ENCODE peak calls at places on chromosomes 2 and 18, in four cellular contexts. M is left ventricle myocardium inferior, I is uterus, U is prostate gland. N is an unnamed sample.
A peak's percentile ranks its signal among the peaks of the same experiment; 100 is the strongest.

GRCh38 chr2:172062402-172063004 is 22.8 kb upstream of the DLX1 start:
- DNase-seq in M (no peak), I (no peak), U (no peak), N (no peak)

GRCh38 chr2:134145519-134145918 is 108.4 kb upstream of the MGAT5 start:
- DNase-seq in M (no peak), I (no peak), U (no peak), N (no peak)

GRCh38 chr2:156457523-156458228 is 21.5 kb downstream of the GPD2 start:
- DNase-seq in M (no peak), I (no peak), U (no peak), N (no peak)

GRCh38 chr2:7427293-7428060 is 510.3 kb downstream of the RNF144A start:
- DNase-seq in M (no peak), I (no peak), U (no peak), N (no peak)

GRCh38 chr2:138787053-138787666 is 7.0 kb upstream of the NXPH2 start:
- DNase-seq in M (no peak), I (no peak), U (no peak), N (no peak)

GRCh38 chr2:226885769-226886435 is 50.0 kb downstream of the RHBDD1 start:
- DNase-seq in M (no peak), I (no peak), U (no peak), N (no peak)

GRCh38 chr2:231926180-231926741 is at the start of gene NPPC:
- DNase-seq in M (peak; percentile 76), I (peak; percentile 70), U (peak; percentile 29), N (no peak)

GRCh38 chr2:156065912-156066311 is 266.6 kb downstream of the NR4A2 start:
- DNase-seq in M (no peak), I (no peak), U (no peak), N (no peak)

GRCh38 chr2:45980161-45980852 is 316.9 kb upstream of the EPAS1 start:
- DNase-seq in M (no peak), I (no peak), U (no peak), N (peak; percentile 22)

GRCh38 chr2:222878877-222879601 is 18.2 kb downstream of the ACSL3 start:
- DNase-seq in M (no peak), I (no peak), U (no peak), N (no peak)

GRCh38 chr2:61450144-61450543 is 20.7 kb downstream of the USP34 start:
- DNase-seq in M (no peak), I (no peak), U (no peak), N (no peak)

GRCh38 chr2:60429681-60430080 is 123.8 kb downstream of the BCL11A start:
- DNase-seq in M (no peak), I (no peak), U (no peak), N (no peak)

GRCh38 chr2:141329949-141330348 is 800.9 kb downstream of the LRP1B start:
- DNase-seq in M (no peak), I (no peak), U (no peak), N (no peak)

GRCh38 chr2:45852450-45853150 is 201.1 kb downstream of the PRKCE start:
- DNase-seq in M (no peak), I (no peak), U (no peak), N (no peak)

GRCh38 chr2:120419073-120419472 is 73.1 kb downstream of the INHBB start:
- DNase-seq in M (peak; percentile 59), I (no peak), U (peak; percentile 61), N (no peak)

GRCh38 chr2:138079976-138080375 is 115.7 kb downstream of the HNMT start:
- DNase-seq in M (no peak), I (no peak), U (no peak), N (no peak)

GRCh38 chr2:73984203-73984921 is at the start of gene TET3:
- DNase-seq in M (no peak), I (peak; percentile 46), U (peak; percentile 59), N (no peak)

GRCh38 chr18:45056907-45057306 is 376.2 kb downstream of the SETBP1 start:
- DNase-seq in M (no peak), I (no peak), U (no peak), N (no peak)

GRCh38 chr2:80852808-80853139 is 548.2 kb upstream of the LRRTM1 start:
- DNase-seq in M (no peak), I (no peak), U (no peak), N (no peak)

GRCh38 chr18:76382265-76382664 is 112.8 kb downstream of the ZNF516 start:
- DNase-seq in M (no peak), I (peak; percentile 16), U (no peak), N (no peak)

GRCh38 chr18:57275111-57275510 is 77.2 kb upstream of the ST8SIA3 start:
- DNase-seq in M (no peak), I (no peak), U (no peak), N (no peak)

GRCh38 chr18:22552254-22552653 is 134.5 kb upstream of the CTAGE1 start:
- DNase-seq in M (no peak), I (no peak), U (no peak), N (no peak)

GRCh38 chr2:196131949-196132925 is 39.1 kb downstream of the STK17B start:
- DNase-seq in M (no peak), I (no peak), U (no peak), N (no peak)

GRCh38 chr2:191724015-191724414 is 46.1 kb downstream of the NABP1 start:
- DNase-seq in M (no peak), I (no peak), U (no peak), N (no peak)

GRCh38 chr2:72144746-72145657 is 2.7 kb downstream of the CYP26B1 start:
- DNase-seq in M (peak; percentile 48), I (peak; percentile 23), U (peak; percentile 4), N (peak; percentile 29)

GRCh38 chr2:61943251-61943650 is 37.8 kb downstream of the COMMD1 start:
- DNase-seq in M (no peak), I (no peak), U (no peak), N (no peak)

GRCh38 chr2:231360881-231361294 is 34.6 kb upstream of the B3GNT7 start:
- DNase-seq in M (no peak), I (no peak), U (no peak), N (no peak)

GRCh38 chr2:126990200-126990599 is 91.5 kb downstream of the TEX51 start:
- DNase-seq in M (no peak), I (no peak), U (no peak), N (no peak)

GRCh38 chr2:33340265-33340664 is 136.2 kb upstream of the RASGRP3 start:
- DNase-seq in M (peak; percentile 86), I (peak; percentile 82), U (no peak), N (peak; percentile 57)

GRCh38 chr2:128789221-128789620 is 470.6 kb upstream of the HS6ST1 start:
- DNase-seq in M (no peak), I (no peak), U (no peak), N (no peak)

GRCh38 chr2:190407662-190408537 is at the start of gene MFSD6:
- DNase-seq in M (peak; percentile 63), I (peak; percentile 52), U (peak; percentile 44), N (peak; percentile 54)

GRCh38 chr2:235366847-235367246 is 127.0 kb upstream of the AGAP1 start:
- DNase-seq in M (no peak), I (no peak), U (no peak), N (no peak)

GRCh38 chr2:201235865-201236811 is 24.2 kb upstream of the CASP8 start:
- DNase-seq in M (peak; percentile 45), I (peak; percentile 44), U (peak; percentile 51), N (peak; percentile 74)
- H3K4me3 ChIP-seq in M (peak overlapping the region; percentile 36), I (no peak overlapping the region), U (no peak overlapping the region), N (no peak overlapping the region)

DNA sequence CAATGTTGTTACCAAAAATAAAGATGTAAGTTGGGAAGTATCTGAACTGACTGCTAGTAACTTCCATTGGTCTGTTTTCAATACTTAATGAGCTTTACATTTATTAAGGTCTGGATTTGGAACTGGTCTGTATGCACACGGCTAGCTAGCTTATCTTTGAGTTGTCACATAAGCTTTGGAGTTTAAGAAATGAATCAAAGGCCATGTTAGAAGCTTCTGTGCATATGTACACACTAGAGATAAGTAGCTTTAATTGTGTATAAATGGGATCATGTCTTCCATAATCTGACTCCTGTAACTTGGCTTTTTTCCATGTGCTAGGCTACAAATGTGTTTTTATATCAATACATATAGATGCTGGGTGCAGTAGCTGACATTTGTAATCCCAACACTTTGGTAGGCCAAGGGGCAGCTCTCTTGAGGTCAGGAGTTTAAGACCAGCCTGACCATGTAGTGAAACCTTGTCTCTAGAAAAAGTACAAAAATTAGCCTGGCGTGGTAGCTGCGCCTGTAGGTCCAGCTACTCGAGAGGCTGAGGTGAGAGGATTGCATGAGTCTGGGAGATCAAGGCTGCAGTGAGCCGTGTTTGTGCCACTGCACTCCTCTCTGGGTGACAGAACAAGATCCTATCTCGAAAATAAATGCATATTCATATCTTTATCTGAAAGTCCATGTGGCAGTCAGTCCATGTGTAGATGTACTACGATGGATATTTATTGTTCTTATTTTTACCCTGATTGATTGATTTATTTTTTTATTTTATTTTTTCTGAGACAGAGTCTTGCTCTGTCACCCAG is 27.2 kb downstream of the ATIC start:
- DNase-seq in M (no peak), I (no peak), U (no peak), N (no peak)
- H3K36me3 ChIP-seq in M (peaks cover 78% of the 10 kb centered on the region), I (no peaks in the 10 kb centered on the region), U (no peaks in the 10 kb centered on the region), N (peaks cover 7% of the 10 kb centered on the region)

DNA sequence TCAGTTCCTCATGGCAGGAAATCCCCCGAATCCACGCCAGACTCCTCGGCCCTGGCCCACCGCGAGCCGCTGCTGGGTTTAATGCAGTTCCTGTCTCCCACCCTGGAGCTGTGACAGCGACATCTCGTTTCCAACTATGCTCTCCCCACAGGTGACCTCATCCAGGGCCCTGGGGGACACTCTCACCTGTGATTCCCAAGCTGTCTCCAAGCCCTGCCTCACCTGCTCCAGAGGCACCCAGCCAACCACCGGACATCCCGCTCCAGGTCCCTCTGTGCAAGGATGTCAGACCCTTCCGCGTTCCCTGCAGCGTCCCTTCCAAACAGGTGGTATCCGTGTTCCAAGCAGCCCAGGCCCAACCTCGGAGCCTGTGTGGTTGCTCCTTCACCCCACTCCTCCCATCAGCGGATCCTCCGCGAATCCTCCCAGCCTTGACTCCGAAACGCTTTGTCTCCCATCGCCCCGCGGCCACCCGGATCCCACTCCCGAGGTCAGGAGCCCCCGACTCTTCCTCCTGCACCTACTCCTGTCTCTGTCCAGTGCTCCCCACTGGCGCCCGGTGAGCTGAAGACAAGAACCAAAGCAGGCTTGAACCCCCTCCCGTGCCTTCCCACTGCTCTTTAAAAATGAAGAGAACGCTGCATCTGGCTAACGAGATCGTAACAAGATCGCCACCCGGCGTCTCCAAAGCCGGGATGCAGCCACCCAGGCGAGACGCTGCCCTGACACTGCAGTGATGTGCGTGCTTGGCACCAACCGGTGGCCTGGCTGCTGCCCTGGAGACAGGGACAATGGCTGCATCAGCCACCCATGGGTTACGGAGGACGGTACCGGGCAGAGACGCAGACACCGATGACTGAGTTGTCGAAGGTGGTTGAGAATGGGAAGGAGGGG is 96.4 kb downstream of the NDUFA10 start:
- DNase-seq in M (peak; percentile 13), I (peak; percentile 10), U (no peak), N (no peak)
- H3K4me3 ChIP-seq in M (no peak overlapping the region), I (no peak overlapping the region), U (no peak overlapping the region), N (no peak overlapping the region)

GRCh38 chr2:233262562-233262961 is 11.1 kb downstream of the ATG16L1 start:
- DNase-seq in M (no peak), I (no peak), U (no peak), N (no peak)
- H3K36me3 ChIP-seq in M (peaks cover 99% of the 10 kb centered on the region), I (no peaks in the 10 kb centered on the region), U (peaks cover 10% of the 10 kb centered on the region), N (peaks cover 54% of the 10 kb centered on the region)

N was measured in lung.